ENCODE peak calls at places on chromosomes 5 and 9, in ten cellular contexts. D is GM12878, N is upper lobe of left lung, K is H1, O is ovary, W is suprapubic skin, Y is sigmoid colon, C is SK-N-SH, Q is stomach, A is HepG2. B is an unnamed sample.

GRCh38 chr5:119453045-119453383 is 717 bp downstream of the HSD17B4 start:
- DNase-seq in D (no peak), C (peak; percentile 36), Q (peak; percentile 56), A (no peak), O (peak; percentile 21), K (no peak), W (no peak), Y (no peak), N (peak; percentile 77), B (peak; percentile 36)

GRCh38 chr5:179833056-179833708 is 12.5 kb downstream of the SQSTM1 start:
- DNase-seq in K (no peak), C (no peak), Q (no peak), A (no peak), O (no peak), W (no peak), D (no peak), Y (no peak), N (no peak), B (no peak)

GRCh38 chr9:83920469-83920941 is 727 bp downstream of the KIF27 start:
- DNase-seq in C (peak; percentile 11), O (peak; percentile 65), W (no peak), Y (peak; percentile 74), N (peak; percentile 76), A (peak; percentile 62), D (peak; percentile 24), K (no peak), Q (peak; percentile 62), B (peak; percentile 69)

GRCh38 chr9:137435980-137436760 is 5.0 kb downstream of the ENTPD8 start:
- DNase-seq in A (peak; percentile 62), K (no peak), C (peak; percentile 65), W (peak; percentile 83), D (no peak), O (peak; percentile 90), N (peak; percentile 90), Y (peak; percentile 88), Q (peak; percentile 96), B (peak; percentile 86)

GRCh38 chr9:136686794-136687711 is at the start of gene AGPAT2:
- DNase-seq in D (no peak), K (no peak), N (peak; percentile 94), Q (peak; percentile 90), O (peak; percentile 69), C (peak; percentile 98), Y (peak; percentile 83), W (peak; percentile 86), A (no peak), B (peak; percentile 92)

GRCh38 chr9:113409481-113409880 is 994 bp downstream of the POLE3 start:
- DNase-seq in C (no peak), K (no peak), O (no peak), N (no peak), W (no peak), A (no peak), Q (no peak), Y (no peak), D (no peak), B (no peak)

GRCh38 chr9:2568689-2569088 is 52.9 kb upstream of the VLDLR start:
- DNase-seq in C (no peak), Y (no peak), Q (no peak), D (no peak), W (no peak), A (peak; percentile 2), K (no peak), N (no peak), O (no peak), B (no peak)

GRCh38 chr9:17075758-17076485 is 58.9 kb upstream of the CNTLN start:
- DNase-seq in D (no peak), N (no peak), K (no peak), A (no peak), Q (no peak), Y (no peak), O (no peak), C (peak; percentile 54), W (no peak), B (no peak)

GRCh38 chr5:151810449-151810848 is 38.7 kb downstream of the G3BP1 start:
- DNase-seq in C (no peak), N (no peak), W (no peak), A (no peak), K (no peak), D (no peak), Q (no peak), O (no peak), Y (no peak), B (no peak)

GRCh38 chr9:87909310-87910041 is 8.3 kb upstream of the SPATA31C1 start:
- DNase-seq in D (no peak), A (peak; percentile 40), K (no peak), O (no peak), N (no peak), Q (peak; percentile 95), Y (no peak), W (no peak), C (no peak), B (peak; percentile 94)

GRCh38 chr5:57805732-57806131 is 323.1 kb upstream of the ACTBL2 start:
- DNase-seq in D (no peak), C (no peak), A (no peak), O (no peak), Y (no peak), N (no peak), Q (no peak), W (no peak), K (no peak), B (no peak)

GRCh38 chr9:97906236-97906831 is 16.0 kb downstream of the TRMO start:
- DNase-seq in A (no peak), D (no peak), Q (no peak), Y (peak; percentile 68), W (no peak), O (no peak), K (no peak), N (peak; percentile 37), C (no peak), B (no peak)

GRCh38 chr5:5967945-5968344 is 410.4 kb downstream of the MED10 start:
- DNase-seq in O (no peak), N (no peak), D (no peak), K (no peak), Q (no peak), A (no peak), C (no peak), Y (no peak), W (no peak), B (no peak)

GRCh38 chr9:90607701-90608122 is 34.9 kb downstream of the DIRAS2 start:
- DNase-seq in C (peak; percentile 50), Y (no peak), O (no peak), A (no peak), N (no peak), K (no peak), W (no peak), D (no peak), Q (no peak), B (no peak)
- H3K27ac ChIP-seq in C (no peak overlapping the region), Y (no peak overlapping the region), O (no peak overlapping the region), A (no peak overlapping the region), N (no peak overlapping the region), K (no peak overlapping the region), W (no peak overlapping the region), D (no peak overlapping the region), Q (no peak overlapping the region), B (no peak overlapping the region)

GRCh38 chr9:120507936-120508510 is 71.9 kb downstream of the CDK5RAP2 start:
- DNase-seq in Q (no peak), N (no peak), D (no peak), K (no peak), O (no peak), A (no peak), W (no peak), C (no peak), Y (no peak), B (no peak)
- TF ChIP-seq EP300 in Q (no peak), N (no peak), D (no peak), K (no peak), O (no peak), A (no peak), W (no peak), C (no peak), Y (no peak), B (no peak)

GRCh38 chr9:20212806-20213205 is 409.5 kb downstream of the MLLT3 start:
- DNase-seq in N (no peak), K (no peak), D (no peak), C (no peak), Y (no peak), A (no peak), W (no peak), Q (no peak), O (no peak), B (no peak)

GRCh38 chr9:20207161-20207560 is 415.1 kb downstream of the MLLT3 start:
- DNase-seq in C (no peak), K (no peak), Y (no peak), A (no peak), D (no peak), Q (no peak), O (no peak), W (no peak), N (no peak), B (no peak)

GRCh38 chr9:20208156-20208555 is 414.1 kb downstream of the MLLT3 start:
- DNase-seq in A (no peak), Y (no peak), W (no peak), Q (no peak), O (no peak), K (no peak), N (no peak), D (no peak), C (no peak), B (no peak)

GRCh38 chr9:20208951-20209350 is 413.3 kb downstream of the MLLT3 start:
- DNase-seq in Y (no peak), D (no peak), K (no peak), N (no peak), O (no peak), A (no peak), W (no peak), C (no peak), Q (no peak), B (no peak)

DNA sequence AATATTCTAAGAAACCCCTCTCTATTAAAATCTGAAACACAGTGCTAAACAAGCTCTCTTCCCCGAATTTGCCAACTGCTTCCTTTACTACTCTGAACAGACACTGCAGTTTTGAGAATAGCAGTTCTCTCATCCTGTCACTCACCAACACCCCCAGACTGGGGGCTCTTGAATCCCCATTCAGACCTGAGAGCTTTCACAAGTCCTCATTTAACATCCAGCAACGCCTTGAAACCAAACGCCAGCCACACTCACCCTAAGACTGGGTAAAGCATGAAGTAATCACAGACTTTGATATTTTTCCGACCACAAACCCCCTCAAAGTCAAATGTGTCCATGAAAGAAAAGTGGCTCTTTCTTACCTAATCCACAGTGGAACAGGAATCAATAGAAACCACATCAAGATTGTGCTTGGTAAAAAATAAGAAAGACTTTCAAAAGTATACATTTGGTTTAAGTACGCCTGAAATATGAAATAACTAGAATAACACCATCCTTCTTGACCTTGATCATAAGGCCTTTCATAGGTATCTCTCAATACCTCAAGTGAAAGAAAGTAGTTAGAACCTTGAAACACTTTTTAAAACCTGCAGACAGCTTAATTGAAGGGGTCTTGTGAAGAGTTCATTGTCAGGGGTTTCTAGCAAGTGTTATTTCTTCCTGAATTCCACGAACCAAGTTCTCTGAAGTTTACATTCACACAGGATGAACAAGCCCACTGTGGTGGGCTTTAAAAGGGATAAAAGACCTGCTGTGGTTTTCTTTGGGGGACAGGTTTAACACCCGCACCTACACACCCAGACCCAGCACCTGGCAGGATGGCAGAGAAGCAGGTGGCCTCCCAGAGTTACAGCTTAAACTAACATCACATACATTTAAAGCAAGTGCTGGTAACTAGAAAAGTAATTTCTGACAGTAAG is 412.6 kb downstream of the MLLT3 start:
- DNase-seq in D (peak; percentile 2), A (no peak), N (no peak), O (no peak), K (no peak), W (no peak), Q (no peak), Y (no peak), C (no peak), B (no peak)
- H3K36me3 ChIP-seq in D (no peaks in the 10 kb centered on the region), A (no peaks in the 10 kb centered on the region), N (no peaks in the 10 kb centered on the region), O (no peaks in the 10 kb centered on the region), K (no peaks in the 10 kb centered on the region), W (no peaks in the 10 kb centered on the region), Q (no peaks in the 10 kb centered on the region), Y (no peaks in the 10 kb centered on the region), C (no peaks in the 10 kb centered on the region), B (no peaks in the 10 kb centered on the region)

GRCh38 chr9:105295986-105296385 is 51.5 kb downstream of the SLC44A1 start:
- DNase-seq in N (no peak), O (no peak), Q (no peak), A (no peak), K (no peak), W (no peak), D (no peak), Y (no peak), C (no peak), B (no peak)
- H3K27ac ChIP-seq in N (no peak overlapping the region), O (no peak overlapping the region), Q (peak overlapping the region; percentile 30), A (peak overlapping the region; percentile 50), K (peak overlapping the region; percentile 31), W (peak overlapping the region; percentile 72), D (no peak overlapping the region), Y (peak overlapping the region; percentile 9), C (no peak overlapping the region), B (no peak overlapping the region)